ENCODE peak calls at places on chromosomes 13 and 19, in ten cellular contexts. P is kidney epithelial cell; I is cardiac muscle cell; G is PC-3; O is heart left ventricle; F is CD8-positive, alpha-beta T cell; B is adrenal gland; R is esophagus squamous epithelium; E is stomach; C is endodermal cell. T is an unnamed sample. For H3K36me3, the result is how much of the 10 kb centered on the place peaks cover.

GRCh38 chr19:5303208-5303607 is 37.4 kb downstream of the PTPRS start:
- DNase-seq in E (no peak), C (no peak), I (no peak), R (no peak), F (no peak), O (no peak), G (no peak), P (no peak), B (no peak), T (no peak)

GRCh38 chr19:41265376-41266153 is 1.4 kb downstream of the HNRNPUL1 start:
- DNase-seq in E (peak), R (no peak), C (peak), O (no peak), F (no peak), P (no peak), B (peak), I (peak), G (peak), T (no peak)

GRCh38 chr19:40366697-40367561 is 18.4 kb downstream of the PLD3 start:
- DNase-seq in P (no peak), B (no peak), E (no peak), G (no peak), I (peak), F (no peak), R (no peak), C (peak), O (no peak), T (no peak)

GRCh38 chr19:21767065-21767800 is at the start of gene ZNF100:
- DNase-seq in C (peak), B (peak), R (peak), G (peak), P (peak), F (peak), I (peak), E (peak), O (peak), T (peak)

GRCh38 chr19:10191347-10191746 is 3.4 kb downstream of the DNMT1 start:
- DNase-seq in G (peak), P (no peak), F (no peak), E (peak), B (no peak), O (peak), C (no peak), R (no peak), I (no peak), T (peak)

GRCh38 chr19:53530622-53531021 is 7.3 kb upstream of the ZNF331 start:
- DNase-seq in I (no peak), G (no peak), C (no peak), B (no peak), P (no peak), O (no peak), F (no peak), R (no peak), E (no peak), T (no peak)

GRCh38 chr19:5967994-5968430 is 9.9 kb downstream of the RANBP3 start:
- DNase-seq in P (peak), E (peak), C (peak), R (no peak), G (peak), O (peak), I (peak), B (peak), F (peak), T (no peak)

GRCh38 chr13:49464621-49465325 is 20.7 kb downstream of the SETDB2 start:
- DNase-seq in C (no peak), P (no peak), I (no peak), E (no peak), O (no peak), G (no peak), R (no peak), B (no peak), F (no peak), T (no peak)

GRCh38 chr19:18102916-18103542 is 5.5 kb downstream of the MAST3 start:
- DNase-seq in R (no peak), E (no peak), B (no peak), C (no peak), O (no peak), G (no peak), P (no peak), F (no peak), I (no peak), T (no peak)

GRCh38 chr13:51804295-51805172 is 571 bp upstream of the DHRS12 start:
- DNase-seq in C (no peak), R (no peak), P (no peak), F (peak), G (no peak), O (peak), B (no peak), E (peak), I (no peak), T (no peak)

GRCh38 chr19:21202865-21203494 is 61.1 kb downstream of the ZNF431 start:
- DNase-seq in O (no peak), C (peak), P (no peak), G (peak), R (no peak), F (no peak), E (no peak), B (no peak), I (peak), T (no peak)

GRCh38 chr13:98198683-98199082 is 21.6 kb upstream of the RNF113B start:
- DNase-seq in O (no peak), F (no peak), B (no peak), I (no peak), P (no peak), R (no peak), G (no peak), E (no peak), C (no peak), T (no peak)

GRCh38 chr19:10346509-10346908 is 7.1 kb upstream of the ICAM3 start:
- DNase-seq in R (no peak), G (no peak), C (no peak), F (no peak), I (no peak), E (no peak), P (no peak), B (peak), O (no peak), T (no peak)

GRCh38 chr13:34943675-34944634 is 1.9 kb downstream of the NBEA start:
- DNase-seq in O (no peak), C (no peak), E (no peak), B (no peak), G (peak), F (no peak), P (no peak), I (no peak), R (no peak), T (no peak)

GRCh38 chr19:6097911-6098310 is 12.4 kb downstream of the RFX2 start:
- DNase-seq in C (no peak), E (no peak), P (no peak), B (no peak), R (no peak), O (no peak), I (no peak), F (no peak), G (no peak), T (no peak)

GRCh38 chr19:40627486-40628279 is 26.5 kb downstream of the LTBP4 start:
- DNase-seq in E (no peak), I (no peak), O (no peak), R (no peak), P (no peak), G (no peak), F (no peak), C (peak), B (no peak), T (no peak)

GRCh38 chr13:93476175-93476574 is 249.6 kb downstream of the GPC6 start:
- DNase-seq in F (no peak), R (no peak), C (no peak), G (peak), P (peak), I (no peak), B (no peak), E (no peak), O (no peak), T (no peak)

GRCh38 chr13:27194209-27194608 is 22.6 kb upstream of the USP12 start:
- DNase-seq in B (no peak), E (no peak), R (no peak), G (peak), F (no peak), P (no peak), I (no peak), O (no peak), C (no peak), T (no peak)

GRCh38 chr13:23928985-23929384 is 31.7 kb upstream of the C1QTNF9B start:
- DNase-seq in O (no peak), R (no peak), B (no peak), C (no peak), I (no peak), E (no peak), P (peak), F (no peak), G (peak), T (peak)

GRCh38 chr19:55836340-55836739 is at the start of gene NLRP4:
- DNase-seq in F (no peak), P (no peak), O (no peak), E (no peak), G (no peak), B (no peak), C (no peak), I (no peak), R (no peak), T (no peak)

GRCh38 chr19:39325778-39326680 is 5.4 kb upstream of the LRFN1 start:
- DNase-seq in O (no peak), B (no peak), C (peak), I (no peak), E (no peak), P (no peak), F (no peak), G (peak), R (no peak), T (no peak)

GRCh38 chr13:39451860-39452301 is 151.1 kb downstream of the LHFPL6 start:
- DNase-seq in B (peak), O (peak), P (no peak), I (peak), G (no peak), C (no peak), F (no peak), E (no peak), R (no peak), T (no peak)

GRCh38 chr19:23002690-23003422 is at the start of gene ZNF728:
- DNase-seq in C (no peak), R (no peak), E (no peak), O (peak), F (no peak), P (no peak), I (no peak), G (no peak), B (peak), T (no peak)

GRCh38 chr13:97627566-97627965 is 193.6 kb downstream of the RAP2A start:
- DNase-seq in I (peak), P (peak), G (peak), F (no peak), C (peak), E (no peak), R (no peak), B (peak), O (peak), T (peak)

GRCh38 chr13:95267662-95268369 is 33.4 kb downstream of the ABCC4 start:
- DNase-seq in G (peak), O (no peak), C (no peak), F (no peak), B (no peak), P (peak), R (no peak), E (peak), I (no peak), T (peak)

DNA sequence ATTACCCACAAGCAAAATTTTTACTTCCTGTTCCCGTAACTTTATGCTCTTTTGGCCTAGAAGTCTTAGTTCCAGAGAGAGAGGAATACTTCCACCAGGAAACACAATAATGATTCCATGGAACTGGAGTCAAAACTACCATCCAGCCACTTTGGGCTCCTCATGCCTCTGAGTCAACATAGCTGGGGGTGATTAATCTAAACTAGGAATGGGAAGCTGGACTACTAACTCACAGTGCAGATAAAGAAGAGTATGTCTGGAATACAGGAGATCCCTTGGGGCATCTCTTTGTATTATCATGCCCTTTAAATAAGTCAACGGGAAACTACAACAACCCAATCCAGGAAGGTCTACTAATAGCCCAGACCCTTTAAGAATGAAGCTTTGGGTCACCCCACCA is 8.9 kb upstream of the ELF1 start:
- DNase-seq in B (no peak), E (no peak), O (no peak), C (no peak), F (no peak), P (no peak), R (no peak), I (no peak), G (no peak), T (no peak)
- H3K4me3 ChIP-seq in B (no peak), E (no peak), O (no peak), C (no peak), F (no peak), P (no peak), R (no peak), I (no peak), G (no peak), T (no peak)

GRCh38 chr19:49657493-49658138 is 8.0 kb downstream of the IRF3 start:
- DNase-seq in R (no peak), P (no peak), G (no peak), C (no peak), O (no peak), B (no peak), I (no peak), F (no peak), E (no peak), T (no peak)

GRCh38 chr19:49654581-49654980 is 11.1 kb downstream of the IRF3 start:
- DNase-seq in P (no peak), B (no peak), F (no peak), O (no peak), C (no peak), G (no peak), I (no peak), R (no peak), E (no peak), T (no peak)

GRCh38 chr19:49658139-49658517 is 7.5 kb downstream of the IRF3 start:
- DNase-seq in C (no peak), R (no peak), E (no peak), B (no peak), P (no peak), O (no peak), G (no peak), F (no peak), I (no peak), T (no peak)

GRCh38 chr19:49656456-49657109 is 9.1 kb downstream of the IRF3 start:
- DNase-seq in O (no peak), C (no peak), B (no peak), R (no peak), F (no peak), E (no peak), I (no peak), P (no peak), G (no peak), T (no peak)

GRCh38 chr19:49655570-49656455 is 9.8 kb downstream of the IRF3 start:
- DNase-seq in I (no peak), O (no peak), R (no peak), B (no peak), C (no peak), G (no peak), F (no peak), P (no peak), E (no peak), T (no peak)
- H3K36me3 ChIP-seq in I (under half), O (half or more), R (half or more), B (under half), C (half or more), G (half or more), F (half or more), P (under half), E (half or more), T (half or more)

GRCh38 chr19:56838930-56839664 is 1.4 kb downstream of the PEG3 start:
- DNase-seq in F (no peak), G (peak), I (no peak), E (peak), B (peak), C (no peak), O (peak), R (peak), P (peak), T (peak)
- TF ChIP-seq CTCF in F (no peak), G (no peak), I (no peak), E (no peak), B (no peak), C (no peak), O (no peak), R (no peak), P (no peak), T (no peak)

GRCh38 chr19:2288743-2289713 is 7.1 kb upstream of the PEAK3 start:
- DNase-seq in P (no peak), B (no peak), E (no peak), C (no peak), O (no peak), F (no peak), G (no peak), R (no peak), I (no peak), T (no peak)
- H3K4me3 ChIP-seq in P (no peak), B (peak), E (peak), C (no peak), O (no peak), F (peak), G (no peak), R (peak), I (no peak), T (no peak)

GRCh38 chr13:72792640-72793039 is 10.7 kb downstream of the PIBF1 start:
- DNase-seq in G (no peak), I (no peak), R (no peak), E (no peak), B (no peak), O (no peak), F (no peak), P (no peak), C (no peak), T (no peak)
- H3K36me3 ChIP-seq in G (under half), I (under half), R (under half), E (half or more), B (under half), O (half or more), F (under half), P (under half), C (under half), T (under half)

DNA sequence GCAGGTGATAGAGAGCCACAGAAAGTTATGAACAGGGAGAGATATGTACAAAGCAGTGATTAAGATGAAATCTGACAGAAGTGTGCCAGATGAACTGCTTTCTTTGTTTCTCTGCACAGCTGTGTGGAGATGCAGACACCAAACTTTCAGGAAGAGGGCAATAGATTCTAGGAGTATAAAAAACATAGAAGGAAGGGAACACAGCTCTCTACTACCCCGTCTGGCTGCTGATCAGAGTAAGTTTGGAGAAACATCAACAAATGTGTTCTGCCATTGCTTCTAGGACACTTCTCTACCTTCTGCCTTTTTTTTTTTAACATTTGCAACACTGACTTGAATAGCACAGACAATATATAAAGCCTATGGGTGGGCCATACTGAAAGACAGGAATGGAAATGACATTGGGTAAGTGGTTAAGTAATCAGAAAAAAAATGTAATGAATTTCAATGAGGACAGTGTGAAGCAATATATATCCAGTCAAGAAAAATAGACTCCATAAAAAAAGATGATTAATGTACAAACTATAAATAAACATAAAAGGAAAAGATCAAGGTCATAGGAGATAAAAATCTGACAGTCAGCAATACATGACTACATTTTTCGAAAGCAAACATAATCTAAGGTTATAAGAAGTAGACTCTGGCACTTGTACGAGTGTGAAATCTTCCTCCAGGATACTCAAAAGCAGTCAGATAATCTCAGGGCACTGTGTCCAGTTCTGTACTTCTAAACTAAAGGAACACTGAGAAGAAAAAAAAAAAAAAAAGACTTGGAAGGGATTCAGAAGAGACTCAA is 21.4 kb downstream of the NUFIP1 start:
- DNase-seq in F (no peak), R (no peak), G (peak), B (peak), E (no peak), O (no peak), C (no peak), P (no peak), I (no peak), T (no peak)
- TF ChIP-seq CTCF in F (no peak), R (peak), G (peak), B (peak), E (no peak), O (no peak), C (peak), P (peak), I (peak), T (peak)

GRCh38 chr13:40624338-40624737 is 42.1 kb downstream of the FOXO1 start:
- DNase-seq in O (no peak), P (no peak), C (no peak), B (peak), I (no peak), E (no peak), G (no peak), F (no peak), R (no peak), T (no peak)
- H3K4me3 ChIP-seq in O (no peak), P (no peak), C (no peak), B (no peak), I (no peak), E (no peak), G (no peak), F (no peak), R (no peak), T (no peak)

GRCh38 chr19:1579222-1579621 is 11.1 kb upstream of the MEX3D start:
- DNase-seq in P (no peak), B (no peak), G (no peak), E (no peak), R (no peak), I (no peak), O (no peak), F (no peak), C (no peak), T (no peak)

GRCh38 chr19:1577929-1578618 is 9.9 kb upstream of the MEX3D start:
- DNase-seq in G (no peak), O (no peak), I (no peak), C (no peak), P (no peak), E (no peak), B (no peak), F (no peak), R (no peak), T (no peak)

GRCh38 chr19:1576242-1577089 is 8.3 kb upstream of the MEX3D start:
- DNase-seq in R (no peak), P (no peak), I (no peak), O (no peak), B (no peak), C (no peak), G (no peak), E (no peak), F (no peak), T (no peak)

GRCh38 chr19:1575323-1576241 is 7.5 kb upstream of the MEX3D start:
- DNase-seq in F (no peak), E (no peak), B (no peak), I (no peak), P (no peak), G (no peak), O (no peak), R (no peak), C (no peak), T (no peak)

GRCh38 chr19:1577090-1577928 is 9.2 kb upstream of the MEX3D start:
- DNase-seq in O (no peak), R (no peak), I (no peak), C (no peak), E (no peak), G (no peak), F (no peak), P (no peak), B (no peak), T (no peak)
- H3K36me3 ChIP-seq in O (half or more), R (under half), I (under half), C (under half), E (half or more), G (under half), F (under half), P (under half), B (under half), T (under half)

GRCh38 chr19:15256708-15257331 is 24.6 kb upstream of the EPHX3 start:
- DNase-seq in E (no peak), B (no peak), F (no peak), O (no peak), R (no peak), I (no peak), G (no peak), P (no peak), C (no peak), T (no peak)

GRCh38 chr19:15255359-15255990 is 23.2 kb upstream of the EPHX3 start:
- DNase-seq in F (no peak), G (no peak), I (no peak), R (no peak), O (no peak), P (no peak), B (no peak), E (no peak), C (no peak), T (no peak)

GRCh38 chr19:15259900-15260299 is 27.7 kb upstream of the EPHX3 start:
- DNase-seq in G (no peak), P (no peak), B (no peak), E (no peak), O (no peak), C (no peak), I (no peak), R (no peak), F (no peak), T (no peak)

GRCh38 chr19:15260939-15261338 is 28.7 kb upstream of the EPHX3 start:
- DNase-seq in F (no peak), B (no peak), G (peak), C (no peak), E (no peak), P (no peak), O (no peak), R (no peak), I (no peak), T (no peak)

DNA sequence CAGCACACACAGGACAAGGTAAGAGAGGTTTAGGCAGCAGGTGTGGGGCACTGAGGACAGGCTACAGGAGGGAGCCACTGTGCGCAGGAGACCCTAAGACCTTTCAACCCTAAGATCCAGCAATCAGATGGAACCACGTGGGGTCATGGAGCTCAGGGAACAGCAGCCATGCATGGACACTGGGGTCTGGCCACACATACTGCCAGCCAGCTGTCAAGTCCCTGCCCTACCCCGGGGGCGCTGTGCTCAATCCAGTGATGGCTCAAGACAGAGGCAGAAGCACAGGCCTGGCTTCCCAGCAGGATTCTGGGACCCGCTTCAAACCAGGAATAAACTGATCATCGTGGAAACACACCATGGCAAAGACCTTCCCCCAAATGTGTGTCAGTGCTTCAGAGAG is 25.5 kb upstream of the EPHX3 start:
- DNase-seq in E (no peak), F (no peak), P (no peak), C (no peak), B (no peak), O (no peak), R (no peak), I (no peak), G (no peak), T (no peak)
- TF ChIP-seq CTCF in E (no peak), F (no peak), P (no peak), C (peak), B (no peak), O (no peak), R (no peak), I (no peak), G (peak), T (no peak)

T was measured in BJ.